ENCODE peak calls at places on chromosomes 7 and 10, in eight cellular contexts. U is K562, Q is NCI-H345, I is tibial nerve, X is neural progenitor cell, C is fibroblast of mammary gland, Y is mesenchymal stem cell, A is A172. T is an unnamed sample.

GRCh38 chr7:142797342-142797798 is 26.6 kb downstream of the PRSS2 start:
- DNase-seq in U (peak; percentile 45), Q (no peak), I (no peak), X (peak; percentile 31), C (no peak), Y (no peak), A (no peak), T (no peak)

GRCh38 chr7:154646126-154647013 is 356.6 kb downstream of the PAXIP1 start:
- DNase-seq in U (peak; percentile 37), Q (no peak), I (no peak), X (no peak), C (no peak), Y (no peak), A (no peak), T (no peak)

GRCh38 chr7:81770823-81771222 is 976 bp upstream of the HGF start:
- DNase-seq in U (no peak), Q (no peak), I (no peak), X (no peak), C (no peak), Y (no peak), A (no peak), T (no peak)

GRCh38 chr7:97014145-97014544 is 8.8 kb downstream of the DLX6 start:
- DNase-seq in U (no peak), Q (no peak), I (no peak), X (no peak), C (no peak), Y (no peak), A (no peak), T (no peak)

GRCh38 chr10:44995914-44996633 is 4.6 kb upstream of the ZNF22 start:
- DNase-seq in U (no peak), Q (no peak), I (peak; percentile 79), X (no peak), C (peak; percentile 81), Y (peak; percentile 64), A (no peak), T (no peak)

GRCh38 chr7:121302214-121302745 is 26.5 kb upstream of the WNT16 start:
- DNase-seq in U (no peak), Q (no peak), I (no peak), X (no peak), C (peak; percentile 79), Y (peak; percentile 44), A (peak; percentile 77), T (no peak)

GRCh38 chr7:101998904-101999236 is 181.4 kb downstream of the CUX1 start:
- DNase-seq in U (no peak), Q (no peak), I (no peak), X (peak; percentile 44), C (no peak), Y (no peak), A (no peak), T (no peak)

GRCh38 chr7:128931965-128932861 is 5.5 kb upstream of the IRF5 start:
- DNase-seq in U (no peak), Q (no peak), I (no peak), X (no peak), C (no peak), Y (no peak), A (no peak), T (no peak)

GRCh38 chr10:101136007-101136707 is 5.1 kb downstream of the TLX1 start:
- DNase-seq in U (peak; percentile 34), Q (no peak), I (no peak), X (no peak), C (no peak), Y (peak; percentile 18), A (peak; percentile 38), T (no peak)

GRCh38 chr10:18474111-18474455 is 177.3 kb downstream of the NSUN6 start:
- DNase-seq in U (no peak), Q (no peak), I (no peak), X (no peak), C (no peak), Y (no peak), A (no peak), T (no peak)

GRCh38 chr7:24843821-24844449 is 86.7 kb upstream of the GSDME start:
- DNase-seq in U (no peak), Q (no peak), I (no peak), X (peak; percentile 38), C (no peak), Y (no peak), A (no peak), T (no peak)

GRCh38 chr7:141709749-141710148 is 1.6 kb downstream of the WEE2 start:
- DNase-seq in U (no peak), Q (no peak), I (no peak), X (no peak), C (no peak), Y (no peak), A (no peak), T (no peak)

GRCh38 chr7:36958094-36958718 is 233.9 kb upstream of the AOAH start:
- DNase-seq in U (no peak), Q (peak; percentile 39), I (no peak), X (no peak), C (no peak), Y (no peak), A (peak; percentile 24), T (peak; percentile 90)

T was measured in DMS153.